ENCODE peak calls at places on chromosomes 4 and X, in eight cellular contexts. Z, L, G, P, W, D, S and F are unnamed samples.
A peak's percentile ranks its signal among the peaks of the same experiment; 100 is the strongest.

GRCh38 chrX:53266914-53267313 is 14.5 kb downstream of the IQSEC2 start:
- DNase-seq in P (no peak), W (no peak), D (no peak), S (no peak), L (no peak), Z (no peak), G (no peak), F (no peak)

GRCh38 chrX:141642979-141643378 is 53.5 kb downstream of the SPANXA2 start:
- DNase-seq in W (no peak), L (no peak), P (no peak), Z (no peak), D (no peak), S (no peak), G (no peak), F (no peak)

GRCh38 chr4:10732235-10732975 is 47.8 kb upstream of the CLNK start:
- DNase-seq in W (no peak), Z (no peak), P (no peak), G (no peak), S (no peak), D (no peak), L (no peak), F (no peak)

GRCh38 chrX:74511704-74512103 is 90.4 kb downstream of the SLC16A2 start:
- DNase-seq in D (no peak), L (no peak), P (no peak), Z (no peak), W (no peak), G (no peak), S (no peak), F (no peak)

GRCh38 chr4:89039735-89040338 is 17.1 kb downstream of the FAM13A start:
- DNase-seq in W (no peak), P (no peak), L (no peak), Z (no peak), G (no peak), D (no peak), S (no peak), F (no peak)

GRCh38 chr4:16027114-16027513 is 56.7 kb downstream of the PROM1 start:
- DNase-seq in L (no peak), W (no peak), S (no peak), P (no peak), Z (no peak), G (no peak), D (no peak), F (no peak)

GRCh38 chr4:32485976-32486375 is 1765.8 kb downstream of the PCDH7 start:
- DNase-seq in S (no peak), P (no peak), Z (no peak), G (no peak), W (no peak), L (no peak), D (no peak), F (no peak)

GRCh38 chr4:2534904-2535385 is 1.5 kb upstream of the FAM193A start:
- DNase-seq in W (no peak), P (no peak), D (no peak), Z (no peak), G (no peak), L (no peak), S (no peak), F (no peak)

GRCh38 chr4:27003602-27004238 is 143.1 kb downstream of the STIM2 start:
- DNase-seq in Z (no peak), G (no peak), P (no peak), D (no peak), L (no peak), S (no peak), W (no peak), F (no peak)

GRCh38 chrX:106168107-106168506 is at the start of gene PWWP3B:
- DNase-seq in L (peak; percentile 7), Z (peak; percentile 38), S (no peak), P (no peak), G (peak; percentile 16), D (peak; percentile 23), W (no peak), F (no peak)

GRCh38 chr4:168408620-168409019 is 71.7 kb downstream of the DDX60L start:
- DNase-seq in L (no peak), D (peak; percentile 53), P (no peak), S (peak; percentile 8), W (peak; percentile 57), Z (peak; percentile 27), G (peak; percentile 46), F (peak; percentile 91)

GRCh38 chrX:68997911-68998310 is 167.3 kb downstream of the PJA1 start:
- DNase-seq in Z (no peak), L (no peak), W (no peak), D (peak; percentile 31), P (no peak), S (no peak), G (peak; percentile 33), F (peak; percentile 86)

GRCh38 chrX:41180194-41180902 is 95.1 kb downstream of the USP9X start:
- DNase-seq in G (peak; percentile 6), S (peak; percentile 18), Z (peak; percentile 26), W (peak; percentile 28), D (peak; percentile 32), L (no peak), P (no peak), F (no peak)

GRCh38 chr4:7756561-7757355 is 182.9 kb downstream of the AFAP1 start:
- DNase-seq in G (no peak), P (no peak), S (no peak), D (no peak), W (no peak), L (no peak), Z (no peak), F (no peak)

GRCh38 chr4:17614416-17615299 is at the start of gene MED28:
- DNase-seq in S (peak; percentile 32), W (peak; percentile 96), G (peak; percentile 96), D (peak; percentile 97), Z (peak; percentile 87), L (peak; percentile 83), P (peak; percentile 99), F (peak; percentile 99)
- TF ChIP-seq POLR2AphosphoS5 in S (peak; percentile 86), W (peak; percentile 91), G (peak; percentile 98), D (peak; percentile 91), Z (peak; percentile 96), L (peak; percentile 85), P (peak; percentile 70), F (peak; percentile 98)

GRCh38 chr4:47640911-47641310 is 155.8 kb downstream of the ATP10D start:
- DNase-seq in S (no peak), P (no peak), W (no peak), L (no peak), Z (no peak), G (no peak), D (no peak), F (no peak)
- H3K4me1 ChIP-seq in S (no peaks in the 10 kb centered on the region), P (no peaks in the 10 kb centered on the region), W (no peaks in the 10 kb centered on the region), L (no peaks in the 10 kb centered on the region), Z (no peaks in the 10 kb centered on the region), G (no peaks in the 10 kb centered on the region), D (no peaks in the 10 kb centered on the region), F (no peaks in the 10 kb centered on the region)

GRCh38 chr4:179804440-179804839 is 2362.2 kb upstream of the AGA start:
- DNase-seq in Z (no peak), L (no peak), P (no peak), W (no peak), G (no peak), D (no peak), S (no peak), F (no peak)
- TF ChIP-seq POLR2AphosphoS5 in Z (no peak), L (no peak), P (no peak), W (no peak), G (no peak), D (no peak), S (no peak), F (no peak)

DNA sequence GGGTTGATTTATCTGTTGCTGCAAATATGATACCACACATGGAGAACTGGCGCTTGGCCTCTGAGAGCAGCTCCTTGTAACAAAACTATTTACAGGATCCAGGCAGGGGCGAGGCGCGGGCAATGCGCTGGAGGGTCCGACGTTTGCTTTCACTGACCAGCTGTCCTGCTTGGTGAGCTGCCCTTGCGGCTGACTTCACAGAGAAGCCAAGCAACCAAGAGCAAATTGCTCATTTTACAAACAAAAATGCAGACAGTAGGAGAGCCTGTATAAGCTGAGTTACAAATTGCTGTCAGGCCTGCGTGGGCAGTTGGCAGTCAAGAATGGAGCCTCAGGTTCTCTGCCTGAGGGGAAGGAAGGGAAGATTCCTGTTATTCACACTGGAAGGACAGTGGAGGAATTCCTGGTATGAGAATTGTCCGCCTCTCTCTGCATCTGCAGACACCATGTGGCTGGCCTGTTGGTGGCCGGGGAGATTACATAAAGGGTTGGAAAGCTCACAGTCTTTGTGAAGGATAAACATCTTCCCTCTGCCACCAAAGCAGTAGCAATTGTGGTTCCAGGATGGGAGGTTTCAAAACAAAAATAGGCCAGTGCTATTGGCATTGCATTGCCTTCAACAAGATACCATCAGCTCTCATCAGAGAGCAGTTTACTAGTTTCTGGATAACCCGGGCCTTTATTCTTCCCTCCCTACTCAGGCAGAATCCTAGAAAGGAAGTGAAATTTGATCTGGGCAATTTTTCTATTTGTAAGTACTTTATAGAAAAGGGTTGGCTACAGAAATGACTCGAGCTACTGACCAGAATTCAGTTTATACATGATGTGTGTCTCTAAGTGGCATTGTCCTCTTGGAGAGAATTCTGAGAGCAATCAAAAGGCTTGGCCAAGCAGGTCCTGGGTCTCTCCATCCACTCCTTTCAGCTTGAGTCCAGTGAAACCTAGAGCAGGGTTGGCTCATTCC is 192.4 kb upstream of the LEF1 start:
- DNase-seq in S (no peak), Z (no peak), L (peak; percentile 15), D (no peak), G (peak; percentile 10), P (no peak), W (peak; percentile 27), F (no peak)
- H3K4me1 ChIP-seq in S (no peaks in the 10 kb centered on the region), Z (no peaks in the 10 kb centered on the region), L (peaks cover 3% of the 10 kb centered on the region), D (no peaks in the 10 kb centered on the region), G (peaks cover 3% of the 10 kb centered on the region), P (no peaks in the 10 kb centered on the region), W (peaks cover 11% of the 10 kb centered on the region), F (peaks cover 18% of the 10 kb centered on the region)

GRCh38 chr4:147157860-147158701 is 212.4 kb upstream of the TTC29 start:
- DNase-seq in W (no peak), G (no peak), P (peak; percentile 79), Z (no peak), S (no peak), L (no peak), D (peak; percentile 9), F (no peak)

GRCh38 chr4:147160908-147161513 is 215.3 kb upstream of the TTC29 start:
- DNase-seq in L (no peak), D (no peak), G (no peak), P (no peak), W (no peak), Z (peak; percentile 36), S (peak; percentile 20), F (no peak)

GRCh38 chr4:147163311-147163710 is 217.6 kb upstream of the TTC29 start:
- DNase-seq in L (no peak), D (no peak), S (no peak), W (no peak), G (no peak), Z (no peak), P (no peak), F (no peak)
- TF ChIP-seq POLR2AphosphoS5 in L (no peak), D (no peak), S (no peak), W (no peak), G (no peak), Z (no peak), P (no peak), F (no peak)

GRCh38 chr4:113665036-113665435 is 96.5 kb downstream of the CAMK2D start:
- DNase-seq in Z (no peak), D (no peak), P (no peak), G (no peak), S (no peak), L (no peak), W (no peak), F (no peak)
- H3K4me1 ChIP-seq in Z (no peaks in the 10 kb centered on the region), D (no peaks in the 10 kb centered on the region), P (no peaks in the 10 kb centered on the region), G (no peaks in the 10 kb centered on the region), S (no peaks in the 10 kb centered on the region), L (no peaks in the 10 kb centered on the region), W (no peaks in the 10 kb centered on the region), F (no peaks in the 10 kb centered on the region)